ENCODE peak calls at places on chromosome 18, in eight cellular contexts. E, Y, A, U, N, T, P and M are unnamed samples.

GRCh38 chr18:56890632-56891031 is 239.5 kb downstream of the WDR7 start:
- DNase-seq in E (no peak), Y (no peak), N (no peak), P (no peak), A (no peak), U (no peak), T (peak; percentile 17), M (no peak)

GRCh38 chr18:12630136-12630535 is 27.8 kb downstream of the SPIRE1 start:
- DNase-seq in E (no peak), N (no peak), A (no peak), P (no peak), Y (no peak), T (no peak), U (no peak), M (no peak)

GRCh38 chr18:3603460-3604259 is 153.7 kb downstream of the TGIF1 start:
- DNase-seq in A (no peak), N (peak; percentile 88), U (no peak), T (peak; percentile 67), E (no peak), P (peak; percentile 75), Y (peak; percentile 43), M (no peak)

GRCh38 chr18:45254683-45255082 is 360.6 kb upstream of the SLC14A2 start:
- DNase-seq in P (peak; percentile 9), T (no peak), N (no peak), A (no peak), Y (no peak), E (peak; percentile 71), U (no peak), M (peak; percentile 45)

GRCh38 chr18:27704721-27705361 is 472.1 kb downstream of the CDH2 start:
- DNase-seq in A (no peak), Y (no peak), N (no peak), P (no peak), E (no peak), U (no peak), T (no peak), M (no peak)

GRCh38 chr18:6569813-6570212 is 155.1 kb upstream of the L3MBTL4 start:
- DNase-seq in Y (no peak), P (no peak), T (no peak), A (no peak), E (no peak), N (no peak), U (no peak), M (no peak)

GRCh38 chr18:36809590-36810381 is 19.0 kb downstream of the TPGS2 start:
- DNase-seq in P (peak; percentile 7), A (no peak), T (no peak), N (peak; percentile 31), U (peak; percentile 25), Y (peak; percentile 63), E (no peak), M (peak; percentile 36)

GRCh38 chr18:13500891-13501887 is 225.2 kb downstream of the FAM210A start:
- DNase-seq in N (no peak), U (peak; percentile 85), A (no peak), P (peak; percentile 82), E (peak; percentile 50), T (no peak), Y (no peak), M (peak; percentile 53)

GRCh38 chr18:24398515-24398914 is 891 bp upstream of the OSBPL1A start:
- DNase-seq in U (no peak), T (peak; percentile 25), N (peak; percentile 0), Y (no peak), A (peak; percentile 38), E (peak; percentile 32), P (no peak), M (no peak)

GRCh38 chr18:4831127-4831526 is 365.9 kb downstream of the AKAIN1 start:
- DNase-seq in N (no peak), Y (no peak), P (no peak), U (no peak), A (no peak), T (no peak), E (no peak), M (no peak)

GRCh38 chr18:58080516-58080915 is 36.5 kb downstream of the NEDD4L start:
- DNase-seq in U (no peak), A (no peak), Y (no peak), T (no peak), E (no peak), N (peak; percentile 8), P (no peak), M (no peak)

GRCh38 chr18:79494936-79495335 is 99.2 kb downstream of the NFATC1 start:
- DNase-seq in T (no peak), E (no peak), A (no peak), P (no peak), N (no peak), Y (no peak), U (no peak), M (no peak)

GRCh38 chr18:36158261-36158867 is 28.7 kb downstream of the ELP2 start:
- DNase-seq in N (no peak), P (no peak), Y (no peak), E (no peak), T (no peak), A (no peak), U (no peak), M (no peak)

GRCh38 chr18:35680139-35680551 is 98.6 kb downstream of the GALNT1 start:
- DNase-seq in P (no peak), U (no peak), N (no peak), A (no peak), Y (no peak), T (no peak), E (no peak), M (no peak)

GRCh38 chr18:42929857-42930256 is 185.6 kb downstream of the RIT2 start:
- DNase-seq in P (no peak), U (no peak), N (no peak), T (no peak), A (no peak), Y (no peak), E (no peak), M (no peak)

DNA sequence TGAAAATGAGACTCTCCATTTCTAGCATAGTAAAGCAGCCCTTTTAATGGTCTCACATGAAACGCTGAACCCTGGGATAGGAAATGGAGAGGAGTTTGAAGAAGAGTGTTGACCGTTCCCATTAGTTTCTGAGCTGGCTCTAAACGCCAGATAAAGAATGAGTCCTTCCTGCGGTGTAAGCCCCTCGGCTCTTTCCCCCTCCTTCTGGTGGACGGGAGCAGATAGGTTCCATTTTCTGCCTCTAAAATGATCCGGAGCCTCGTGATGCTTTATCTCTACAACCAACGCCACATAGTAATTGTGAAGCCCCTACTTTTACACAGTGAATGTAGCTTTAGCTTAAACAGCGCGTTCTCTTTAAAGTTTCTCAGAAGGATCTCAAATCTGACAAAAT is 24.1 kb upstream of the ZNF516 start:
- DNase-seq in Y (no peak), A (no peak), T (no peak), N (no peak), E (no peak), U (no peak), P (no peak), M (no peak)
- TF ChIP-seq CTCF in Y (no peak), A (no peak), T (no peak), N (no peak), E (no peak), U (no peak), P (no peak), M (no peak)

GRCh38 chr18:23231340-23232021 is 96.2 kb downstream of the CABLES1 start:
- DNase-seq in Y (peak; percentile 92), P (no peak), A (peak; percentile 45), U (peak; percentile 79), T (peak; percentile 58), E (peak; percentile 65), N (no peak), M (peak; percentile 42)
- H3K4me1 ChIP-seq in Y (peaks cover 80% of the 10 kb centered on the region), P (no peaks in the 10 kb centered on the region), A (no peaks in the 10 kb centered on the region), U (peaks cover 3% of the 10 kb centered on the region), T (peaks cover 17% of the 10 kb centered on the region), E (peaks cover 13% of the 10 kb centered on the region), N (peaks cover 18% of the 10 kb centered on the region), M (peaks cover 18% of the 10 kb centered on the region)

DNA sequence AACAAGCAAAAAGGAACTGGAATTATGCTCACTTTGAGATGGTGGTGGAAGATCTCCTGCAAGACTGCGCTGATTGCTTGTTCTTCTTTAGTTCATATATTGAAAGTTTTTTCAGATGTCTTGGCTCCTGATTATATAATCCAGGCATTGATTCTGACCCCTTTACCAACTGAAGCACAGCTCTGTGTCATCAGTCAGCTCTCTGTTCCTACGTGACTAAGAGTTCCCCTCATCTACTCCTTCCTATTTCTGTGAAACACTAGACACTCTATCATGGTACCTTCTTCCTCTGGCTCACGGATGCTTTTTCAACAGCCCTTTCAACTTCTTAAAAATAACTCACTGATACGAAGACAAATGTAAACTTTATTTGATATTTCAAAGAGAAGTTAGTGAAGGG is 788.6 kb downstream of the SOCS6 start:
- DNase-seq in E (no peak), P (no peak), A (no peak), U (no peak), T (no peak), N (no peak), Y (no peak), M (no peak)
- TF ChIP-seq CTCF in E (no peak), P (no peak), A (no peak), U (no peak), T (no peak), N (no peak), Y (no peak), M (no peak)

GRCh38 chr18:8121091-8121490 is 488.1 kb upstream of the RAB12 start:
- DNase-seq in N (no peak), P (no peak), Y (no peak), U (no peak), A (no peak), T (no peak), E (no peak), M (no peak)

GRCh38 chr18:8116346-8117007 is 492.8 kb upstream of the RAB12 start:
- DNase-seq in Y (no peak), E (peak; percentile 15), A (no peak), U (no peak), P (no peak), N (no peak), T (peak; percentile 42), M (no peak)

GRCh38 chr18:8124232-8125146 is 484.7 kb upstream of the RAB12 start:
- DNase-seq in E (no peak), A (no peak), T (no peak), U (no peak), P (no peak), Y (no peak), N (no peak), M (no peak)

GRCh38 chr18:8117008-8117376 is 492.2 kb upstream of the RAB12 start:
- DNase-seq in N (no peak), T (no peak), U (no peak), P (no peak), E (no peak), A (no peak), Y (no peak), M (no peak)

GRCh38 chr18:8121942-8122480 is 487.2 kb upstream of the RAB12 start:
- DNase-seq in P (no peak), T (peak; percentile 71), U (no peak), Y (no peak), N (no peak), E (no peak), A (no peak), M (no peak)
- H3K4me1 ChIP-seq in P (no peaks in the 10 kb centered on the region), T (peaks cover 69% of the 10 kb centered on the region), U (no peaks in the 10 kb centered on the region), Y (no peaks in the 10 kb centered on the region), N (peaks cover 53% of the 10 kb centered on the region), E (no peaks in the 10 kb centered on the region), A (no peaks in the 10 kb centered on the region), M (no peaks in the 10 kb centered on the region)